ENCODE peak calls at places on chromosome 18, in four cellular contexts. W is tibial artery, R is adrenal gland, G is left ventricle myocardium inferior. A is an unnamed sample.

GRCh38 chr18:6751207-6751606 is 21.7 kb downstream of the ARHGAP28 start:
- DNase-seq in W (no peak), R (no peak), G (no peak), A (no peak)

GRCh38 chr18:48841381-48842258 is 109.1 kb downstream of the SMAD7 start:
- DNase-seq in W (peak; percentile 95), R (peak; percentile 85), G (peak; percentile 45), A (peak; percentile 82)

GRCh38 chr18:59907172-59907571 is 7.4 kb downstream of the PMAIP1 start:
- DNase-seq in W (no peak), R (no peak), G (no peak), A (no peak)

GRCh38 chr18:46392576-46392975 is 264.4 kb downstream of the LOXHD1 start:
- DNase-seq in W (no peak), R (no peak), G (no peak), A (no peak)

GRCh38 chr18:30094556-30094955 is 948.0 kb downstream of the DSC3 start:
- DNase-seq in W (no peak), R (no peak), G (no peak), A (no peak)

GRCh38 chr18:48975221-48975816 is 24.6 kb upstream of the SMAD7 start:
- DNase-seq in W (no peak), R (no peak), G (no peak), A (no peak)

GRCh38 chr18:57819119-57819518 is 16.0 kb upstream of the ATP8B1 start:
- DNase-seq in W (no peak), R (no peak), G (no peak), A (no peak)

GRCh38 chr18:42614619-42615293 is 500.7 kb downstream of the RIT2 start:
- DNase-seq in W (no peak), R (peak; percentile 81), G (peak; percentile 17), A (no peak)

GRCh38 chr18:44564922-44565321 is 115.8 kb upstream of the SETBP1 start:
- DNase-seq in W (no peak), R (no peak), G (no peak), A (no peak)

GRCh38 chr18:58272779-58273500 is 228.9 kb downstream of the NEDD4L start:
- DNase-seq in W (no peak), R (no peak), G (no peak), A (no peak)

GRCh38 chr18:21559195-21559594 is 41.3 kb downstream of the ESCO1 start:
- DNase-seq in W (no peak), R (no peak), G (no peak), A (no peak)

GRCh38 chr18:8750954-8751415 is 45.6 kb downstream of the MTCL1 start:
- DNase-seq in W (no peak), R (no peak), G (no peak), A (peak; percentile 52)

GRCh38 chr18:44851806-44852205 is 171.1 kb downstream of the SETBP1 start:
- DNase-seq in W (no peak), R (no peak), G (no peak), A (no peak)

GRCh38 chr18:60060578-60060977 is 160.8 kb downstream of the PMAIP1 start:
- DNase-seq in W (no peak), R (no peak), G (no peak), A (no peak)

GRCh38 chr18:56988022-56988421 is 158.9 kb upstream of the BOD1L2 start:
- DNase-seq in W (no peak), R (no peak), G (no peak), A (no peak)

GRCh38 chr18:67525328-67526110 is 9.0 kb upstream of the DSEL start:
- DNase-seq in W (peak; percentile 79), R (peak; percentile 86), G (peak; percentile 42), A (peak; percentile 72)

GRCh38 chr18:45839415-45840395 is 14.2 kb downstream of the SIGLEC15 start:
- DNase-seq in W (no peak), R (peak; percentile 74), G (no peak), A (no peak)

GRCh38 chr18:67551146-67551545 is 34.6 kb upstream of the DSEL start:
- DNase-seq in W (no peak), R (no peak), G (no peak), A (no peak)

GRCh38 chr18:52345428-52345827 is 5.4 kb downstream of the DCC start:
- DNase-seq in W (no peak), R (no peak), G (no peak), A (no peak)

GRCh38 chr18:52152036-52152435 is 188.0 kb upstream of the DCC start:
- DNase-seq in W (no peak), R (no peak), G (no peak), A (no peak)

GRCh38 chr18:458016-458415 is 42.5 kb downstream of the COLEC12 start:
- DNase-seq in W (no peak), R (no peak), G (no peak), A (no peak)

GRCh38 chr18:27276886-27277285 is 91.8 kb upstream of the CHST9 start:
- DNase-seq in W (no peak), R (no peak), G (no peak), A (no peak)

GRCh38 chr18:67211646-67212045 is 304.9 kb downstream of the DSEL start:
- DNase-seq in W (no peak), R (no peak), G (no peak), A (no peak)

GRCh38 chr18:70044626-70045025 is 97.0 kb upstream of the CD226 start:
- DNase-seq in W (no peak), R (no peak), G (no peak), A (no peak)

GRCh38 chr18:29123706-29124530 is 947.0 kb upstream of the CDH2 start:
- DNase-seq in W (no peak), R (no peak), G (no peak), A (no peak)

GRCh38 chr18:42047721-42048120 is 92.7 kb downstream of the PIK3C3 start:
- DNase-seq in W (no peak), R (no peak), G (no peak), A (no peak)

GRCh38 chr18:35040638-35040987 is 600 bp upstream of the MAPRE2 start:
- DNase-seq in W (no peak), R (no peak), G (no peak), A (no peak)

GRCh38 chr18:52288403-52289004 is 51.5 kb upstream of the DCC start:
- DNase-seq in W (no peak), R (peak; percentile 54), G (no peak), A (no peak)

GRCh38 chr18:22559414-22560282 is 141.9 kb upstream of the CTAGE1 start:
- DNase-seq in W (peak; percentile 86), R (peak; percentile 89), G (peak; percentile 78), A (peak; percentile 91)
- TF ChIP-seq CTCF in W (peak; percentile 37), R (peak; percentile 51), G (peak; percentile 50), A (no peak)

DNA sequence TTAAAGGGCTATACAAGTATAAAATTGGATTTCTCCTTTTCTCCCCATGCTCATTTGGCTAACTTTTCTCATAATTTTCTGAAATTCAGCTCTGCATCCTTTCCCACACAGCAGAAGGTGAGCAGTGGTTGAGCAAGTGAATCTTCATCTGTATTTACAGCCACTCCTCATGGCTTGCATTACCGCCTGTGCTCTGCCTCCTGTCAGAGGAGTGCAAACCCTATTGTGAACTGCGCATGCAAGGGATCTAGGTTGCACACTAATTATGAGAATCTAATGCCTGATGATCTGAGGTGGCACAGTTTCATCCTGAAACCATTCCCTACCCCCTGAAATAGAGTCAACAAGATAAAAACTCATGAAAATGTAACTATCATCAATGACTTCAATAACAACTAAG is 20.0 kb downstream of the ME2 start:
- DNase-seq in W (no peak), R (no peak), G (no peak), A (no peak)
- H3K9me3 ChIP-seq in W (no peaks in the 10 kb centered on the region), R (no peaks in the 10 kb centered on the region), G (no peaks in the 10 kb centered on the region), A (no peaks in the 10 kb centered on the region)

DNA sequence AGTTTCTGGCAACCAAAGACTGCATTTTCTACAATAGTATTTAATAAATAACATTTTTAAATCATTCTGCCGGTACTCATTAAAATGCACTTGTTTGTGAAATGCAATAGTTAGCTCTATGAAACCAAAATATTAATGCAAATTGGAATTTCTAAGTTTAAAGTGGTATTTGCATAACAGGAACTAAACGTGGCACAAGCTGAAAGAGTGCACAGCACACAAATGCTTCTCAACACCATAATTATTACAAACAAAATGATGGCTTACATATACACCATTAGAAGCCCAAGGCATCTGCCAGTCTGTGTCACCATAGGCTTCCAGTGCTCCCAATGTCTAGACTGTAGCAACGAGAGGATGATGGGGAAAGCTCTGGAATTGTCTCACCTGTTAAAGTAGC is 280.5 kb downstream of the TCF4 start:
- DNase-seq in W (no peak), R (no peak), G (no peak), A (no peak)
- H3K27ac ChIP-seq in W (no peak overlapping the region), R (no peak overlapping the region), G (no peak overlapping the region), A (no peak overlapping the region)

GRCh38 chr18:63028380-63028779 is 291.2 kb downstream of the BCL2 start:
- DNase-seq in W (no peak), R (no peak), G (no peak), A (no peak)

GRCh38 chr18:63022429-63023022 is 297.0 kb downstream of the BCL2 start:
- DNase-seq in W (no peak), R (no peak), G (no peak), A (no peak)

GRCh38 chr18:63025251-63025710 is 294.3 kb downstream of the BCL2 start:
- DNase-seq in W (no peak), R (peak; percentile 60), G (no peak), A (no peak)
- TF ChIP-seq CTCF in W (peak; percentile 5), R (peak; percentile 10), G (peak; percentile 63), A (peak; percentile 50)

GRCh38 chr18:78890388-78890787 is 89.2 kb upstream of the SALL3 start:
- DNase-seq in W (no peak), R (no peak), G (no peak), A (peak; percentile 34)

GRCh38 chr18:78892201-78892600 is 87.4 kb upstream of the SALL3 start:
- DNase-seq in W (no peak), R (no peak), G (no peak), A (peak; percentile 30)

GRCh38 chr18:78892721-78893120 is 86.9 kb upstream of the SALL3 start:
- DNase-seq in W (no peak), R (no peak), G (no peak), A (peak; percentile 18)

GRCh38 chr18:78891185-78891762 is 88.3 kb upstream of the SALL3 start:
- DNase-seq in W (no peak), R (no peak), G (no peak), A (peak; percentile 21)

GRCh38 chr18:78889250-78889649 is 90.4 kb upstream of the SALL3 start:
- DNase-seq in W (no peak), R (no peak), G (no peak), A (no peak)
- H3K9me3 ChIP-seq in W (no peaks in the 10 kb centered on the region), R (peaks cover 9% of the 10 kb centered on the region), G (peaks cover 78% of the 10 kb centered on the region), A (peaks cover 48% of the 10 kb centered on the region)

GRCh38 chr18:31801078-31801477 is 40.4 kb upstream of the SLC25A52 start:
- DNase-seq in W (no peak), R (no peak), G (no peak), A (no peak)
- H3K27ac ChIP-seq in W (no peak overlapping the region), R (no peak overlapping the region), G (no peak overlapping the region), A (no peak overlapping the region)

GRCh38 chr18:32287873-32288272 is 98.0 kb downstream of the MEP1B start:
- DNase-seq in W (no peak), R (no peak), G (no peak), A (no peak)

GRCh38 chr18:32286749-32287148 is 96.9 kb downstream of the MEP1B start:
- DNase-seq in W (no peak), R (no peak), G (no peak), A (no peak)

GRCh38 chr18:32293107-32293506 is 103.3 kb downstream of the MEP1B start:
- DNase-seq in W (no peak), R (no peak), G (no peak), A (no peak)

GRCh38 chr18:32287249-32287648 is 97.4 kb downstream of the MEP1B start:
- DNase-seq in W (peak; percentile 86), R (no peak), G (no peak), A (peak; percentile 67)

GRCh38 chr18:32289480-32290075 is 99.7 kb downstream of the MEP1B start:
- DNase-seq in W (no peak), R (no peak), G (no peak), A (no peak)
- TF ChIP-seq CTCF in W (peak; percentile 50), R (peak; percentile 60), G (peak; percentile 76), A (peak; percentile 70)